ENCODE peak calls at places on chromosomes 4 and X, in five cellular contexts. S, I, R, H and G are unnamed samples.

GRCh38 chrX:150365953-150366911 is 3.1 kb downstream of the MAMLD1 start:
- DNase-seq in R (peak), S (peak), H (no peak), I (no peak), G (no peak)

GRCh38 chr4:156931267-156931666 is 40.3 kb downstream of the PDGFC start:
- DNase-seq in S (peak), H (no peak), R (no peak), I (no peak), G (peak)

GRCh38 chrX:101057095-101057714 is 5.3 kb upstream of the TRMT2B start:
- DNase-seq in H (no peak), I (peak), S (no peak), R (no peak), G (no peak)

GRCh38 chrX:63128509-63128908 is 222.6 kb downstream of the SPIN4 start:
- DNase-seq in S (no peak), I (peak), R (no peak), H (no peak), G (no peak)

GRCh38 chrX:50860518-50860917 is 46.5 kb upstream of the SHROOM4 start:
- DNase-seq in H (no peak), R (no peak), I (no peak), S (no peak), G (no peak)

GRCh38 chr4:31620476-31620875 is 900.3 kb downstream of the PCDH7 start:
- DNase-seq in I (no peak), R (no peak), H (no peak), S (peak), G (no peak)

GRCh38 chrX:68801737-68802290 is 27.0 kb upstream of the EFNB1 start:
- DNase-seq in S (no peak), H (no peak), I (no peak), R (no peak), G (no peak)

GRCh38 chr4:5027366-5027765 is 8.1 kb upstream of the CYTL1 start:
- DNase-seq in R (no peak), S (no peak), H (no peak), I (no peak), G (no peak)

GRCh38 chr4:74223801-74224200 is 65.9 kb downstream of the MTHFD2L start:
- DNase-seq in R (no peak), S (no peak), I (no peak), H (peak), G (no peak)

GRCh38 chr4:158769175-158769831 is 477 bp downstream of the FNIP2 start:
- DNase-seq in I (no peak), H (no peak), R (peak), S (peak), G (peak)

GRCh38 chrX:107450823-107451509 is 1.5 kb downstream of the FRMPD3 start:
- DNase-seq in S (peak), H (no peak), I (no peak), R (no peak), G (no peak)

GRCh38 chrX:15815779-15816452 is 25.6 kb downstream of the ZRSR2 start:
- DNase-seq in H (peak), R (no peak), S (peak), I (no peak), G (peak)

GRCh38 chr4:1512738-1513660 is 106.8 kb upstream of the NKX1-1 start:
- DNase-seq in R (peak), H (no peak), I (no peak), S (peak), G (peak)

GRCh38 chr4:148540622-148541326 is 98.6 kb upstream of the NR3C2 start:
- DNase-seq in R (no peak), S (no peak), I (no peak), H (no peak), G (no peak)

GRCh38 chr4:1401409-1402020 is 4.7 kb downstream of the NKX1-1 start:
- DNase-seq in H (no peak), R (peak), I (no peak), S (peak), G (no peak)

GRCh38 chrX:102950908-102951866 is 14.1 kb downstream of the RAB40AL start:
- DNase-seq in S (peak), H (peak), I (peak), R (no peak), G (peak)

GRCh38 chr4:14386196-14386595 is 616.1 kb upstream of the CPEB2 start:
- DNase-seq in I (no peak), R (no peak), H (no peak), S (no peak), G (no peak)

DNA sequence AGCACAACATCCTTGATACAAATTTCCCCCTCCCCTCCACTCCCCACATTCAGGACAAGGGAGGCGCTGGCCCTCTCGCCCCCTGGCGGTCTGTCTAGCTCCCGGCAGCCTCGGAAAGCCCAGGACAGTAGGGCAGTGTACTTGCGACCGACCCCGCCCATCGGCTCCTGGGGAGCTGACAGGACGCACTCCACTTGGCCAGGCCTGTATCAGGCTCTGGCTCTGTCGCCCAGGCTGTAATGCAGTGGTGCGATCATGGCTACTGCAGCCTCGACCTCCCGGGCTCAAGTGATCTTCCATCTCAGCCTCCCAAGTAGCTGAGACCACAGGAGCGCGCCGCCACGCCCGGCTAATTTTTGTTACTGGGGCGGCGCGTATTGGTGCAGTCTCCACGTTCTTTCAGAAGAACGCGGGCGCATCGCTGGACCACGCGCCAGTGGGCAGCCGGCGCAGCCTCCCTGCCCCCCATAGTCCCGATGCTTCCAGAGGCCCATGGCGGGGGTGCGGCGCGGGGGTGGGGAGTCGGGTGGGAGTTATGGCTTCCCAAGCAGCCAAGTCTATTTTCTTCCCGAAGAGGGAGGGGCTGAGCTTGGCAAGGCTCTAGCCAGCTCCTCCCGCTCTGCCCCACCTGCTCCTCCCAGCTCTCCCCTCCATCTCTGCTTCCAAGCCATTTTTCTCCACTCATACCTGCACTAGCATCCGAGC is 7.8 kb upstream of the AKAP14 start:
- DNase-seq in I (no peak), S (peak), H (peak), R (peak), G (peak)
- H3K4me3 ChIP-seq in I (peak), S (peak), H (no peak), R (peak), G (no peak)

GRCh38 chr4:25835384-25835783 is 27.4 kb downstream of the SEL1L3 start:
- DNase-seq in I (no peak), H (no peak), S (no peak), R (no peak), G (no peak)

GRCh38 chr4:25837107-25837506 is 25.7 kb downstream of the SEL1L3 start:
- DNase-seq in H (no peak), I (no peak), R (no peak), S (no peak), G (no peak)

GRCh38 chr4:25842229-25842840 is 20.5 kb downstream of the SEL1L3 start:
- DNase-seq in R (no peak), S (no peak), I (no peak), H (no peak), G (no peak)

GRCh38 chr4:25839687-25840086 is 23.1 kb downstream of the SEL1L3 start:
- DNase-seq in S (no peak), I (no peak), R (no peak), H (no peak), G (no peak)

GRCh38 chr4:25838526-25838925 is 24.3 kb downstream of the SEL1L3 start:
- DNase-seq in R (no peak), I (no peak), S (no peak), H (no peak), G (no peak)
- H3K4me3 ChIP-seq in R (no peak), I (no peak), S (no peak), H (no peak), G (no peak)

GRCh38 chr4:3341760-3342159 is 48.9 kb downstream of the RGS12 start:
- DNase-seq in H (no peak), I (no peak), S (no peak), R (no peak), G (no peak)
- H3K4me3 ChIP-seq in H (no peak), I (no peak), S (no peak), R (no peak), G (no peak)

DNA sequence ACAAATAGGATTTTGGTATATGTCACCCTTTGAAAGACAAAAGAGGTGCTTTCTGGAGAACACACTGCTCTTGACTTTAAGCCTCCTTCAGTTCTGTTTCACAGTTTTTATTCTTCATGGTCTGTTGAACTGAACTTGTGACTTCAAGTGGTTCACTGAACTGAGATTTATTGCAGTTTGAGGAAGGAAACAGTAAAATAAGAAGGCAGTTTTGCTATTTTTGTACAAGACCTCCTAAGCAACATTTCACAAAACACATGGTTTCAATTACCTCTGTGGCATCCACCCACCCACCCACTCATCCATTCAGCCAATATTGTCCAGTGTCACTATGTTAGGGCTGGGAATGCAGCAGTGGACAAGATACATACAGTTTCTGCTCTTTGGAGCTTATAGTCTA is 131.3 kb downstream of the IL1RAPL2 start:
- DNase-seq in R (no peak), I (no peak), H (no peak), S (no peak), G (no peak)
- H3K4me3 ChIP-seq in R (no peak), I (no peak), H (no peak), S (no peak), G (no peak)

DNA sequence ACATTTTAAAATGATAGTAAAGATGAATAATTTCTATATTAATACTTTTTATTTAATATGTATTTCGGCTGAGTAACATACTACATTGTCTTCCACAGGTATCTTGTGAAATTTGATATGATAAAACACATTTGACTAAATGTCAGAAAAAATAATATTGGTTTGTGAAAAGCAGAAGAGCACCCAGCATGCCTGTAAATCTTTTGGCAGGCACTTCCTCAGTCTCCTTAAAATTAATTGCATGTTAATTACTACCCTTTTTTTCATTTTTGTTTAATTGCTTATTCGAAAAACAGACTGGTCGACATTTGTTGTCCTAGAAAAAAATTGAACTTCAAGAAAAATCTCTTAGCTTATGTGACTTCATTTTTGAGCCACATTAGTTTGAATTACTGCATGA is 40.6 kb downstream of the CLCN3 start:
- DNase-seq in H (no peak), I (no peak), R (no peak), S (no peak), G (no peak)
- H3K4me3 ChIP-seq in H (no peak), I (peak), R (no peak), S (peak), G (no peak)